ENCODE peak calls at places on chromosomes 7 and 10, in four cellular contexts. M is A549, B is GM12878, O is K562. J is an unnamed sample.

GRCh38 chr7:100516135-100516812 is 22.7 kb upstream of the AGFG2 start:
- DNase-seq in M (peak), B (peak), O (peak), J (peak)

GRCh38 chr10:88256013-88256680 is 327.0 kb downstream of the RNLS start:
- DNase-seq in M (no peak), B (no peak), O (no peak), J (no peak)

GRCh38 chr7:105837765-105838241 is 38.6 kb downstream of the ATXN7L1 start:
- DNase-seq in M (no peak), B (no peak), O (no peak), J (no peak)

GRCh38 chr10:76546411-76546810 is 1091.2 kb downstream of the KCNMA1 start:
- DNase-seq in M (no peak), B (no peak), O (no peak), J (no peak)

GRCh38 chr7:106813705-106814305 is 51.3 kb upstream of the PIK3CG start:
- DNase-seq in M (no peak), B (no peak), O (no peak), J (no peak)

GRCh38 chr10:605632-606325 is 83.7 kb downstream of the DIP2C start:
- DNase-seq in M (no peak), B (no peak), O (no peak), J (no peak)

GRCh38 chr10:34254596-34254995 is 560.5 kb downstream of the PARD3 start:
- DNase-seq in M (peak), B (peak), O (no peak), J (peak)

GRCh38 chr10:74058071-74058470 is 60.2 kb downstream of the VCL start:
- DNase-seq in M (no peak), B (no peak), O (no peak), J (no peak)

GRCh38 chr7:4006687-4007086 is 675.4 kb upstream of the FOXK1 start:
- DNase-seq in M (no peak), B (no peak), O (no peak), J (peak)

GRCh38 chr10:36141786-36142560 is 499.9 kb upstream of the FZD8 start:
- DNase-seq in M (no peak), B (no peak), O (no peak), J (no peak)

GRCh38 chr10:74738052-74738451 is 88.3 kb upstream of the KAT6B start:
- DNase-seq in M (no peak), B (peak), O (no peak), J (no peak)

GRCh38 chr10:114719311-114719710 is 61.2 kb upstream of the ABLIM1 start:
- DNase-seq in M (peak), B (no peak), O (no peak), J (peak)

GRCh38 chr10:124244256-124244877 is 151.0 kb upstream of the CHST15 start:
- DNase-seq in M (no peak), B (no peak), O (no peak), J (no peak)

GRCh38 chr10:49744091-49744685 is 17.9 kb downstream of the OGDHL start:
- DNase-seq in M (no peak), B (no peak), O (no peak), J (no peak)

GRCh38 chr7:55250313-55250712 is 114.8 kb upstream of the LANCL2 start:
- DNase-seq in M (peak), B (no peak), O (peak), J (peak)

GRCh38 chr10:131819241-131820072 is 81.4 kb upstream of the PPP2R2D start:
- DNase-seq in M (no peak), B (no peak), O (no peak), J (no peak)

GRCh38 chr7:92763636-92764423 is 72.5 kb downstream of the CDK6 start:
- DNase-seq in M (peak), B (no peak), O (peak), J (peak)

GRCh38 chr10:78925800-78926319 is 142.9 kb upstream of the ZMIZ1 start:
- DNase-seq in M (peak), B (no peak), O (peak), J (no peak)

GRCh38 chr10:69861251-69862240 is 59.8 kb downstream of the COL13A1 start:
- DNase-seq in M (peak), B (no peak), O (no peak), J (peak)

GRCh38 chr10:103859161-103860141 is 4.1 kb upstream of the SH3PXD2A start:
- DNase-seq in M (peak), B (peak), O (peak), J (peak)

GRCh38 chr10:35561670-35562069 is 43.5 kb upstream of the GJD4 start:
- DNase-seq in M (no peak), B (no peak), O (no peak), J (no peak)

GRCh38 chr10:6068006-6068405 is 5.8 kb upstream of the IL2RA start:
- DNase-seq in M (no peak), B (no peak), O (no peak), J (no peak)

GRCh38 chr7:4268040-4268965 is 413.8 kb upstream of the FOXK1 start:
- DNase-seq in M (no peak), B (no peak), O (no peak), J (no peak)

GRCh38 chr10:80197972-80198591 is 7.3 kb downstream of the ANXA11 start:
- DNase-seq in M (no peak), B (no peak), O (no peak), J (no peak)

GRCh38 chr10:87930929-87931835 is 67.8 kb downstream of the PTEN start:
- DNase-seq in M (no peak), B (peak), O (no peak), J (no peak)

GRCh38 chr7:45028920-45029344 is 28.9 kb downstream of the CCM2 start:
- DNase-seq in M (no peak), B (no peak), O (no peak), J (no peak)

GRCh38 chr10:15211464-15211979 is 43.0 kb upstream of the NMT2 start:
- DNase-seq in M (no peak), B (no peak), O (no peak), J (no peak)

GRCh38 chr10:23479798-23480473 is 41.1 kb downstream of the OTUD1 start:
- DNase-seq in M (no peak), B (no peak), O (no peak), J (no peak)

DNA sequence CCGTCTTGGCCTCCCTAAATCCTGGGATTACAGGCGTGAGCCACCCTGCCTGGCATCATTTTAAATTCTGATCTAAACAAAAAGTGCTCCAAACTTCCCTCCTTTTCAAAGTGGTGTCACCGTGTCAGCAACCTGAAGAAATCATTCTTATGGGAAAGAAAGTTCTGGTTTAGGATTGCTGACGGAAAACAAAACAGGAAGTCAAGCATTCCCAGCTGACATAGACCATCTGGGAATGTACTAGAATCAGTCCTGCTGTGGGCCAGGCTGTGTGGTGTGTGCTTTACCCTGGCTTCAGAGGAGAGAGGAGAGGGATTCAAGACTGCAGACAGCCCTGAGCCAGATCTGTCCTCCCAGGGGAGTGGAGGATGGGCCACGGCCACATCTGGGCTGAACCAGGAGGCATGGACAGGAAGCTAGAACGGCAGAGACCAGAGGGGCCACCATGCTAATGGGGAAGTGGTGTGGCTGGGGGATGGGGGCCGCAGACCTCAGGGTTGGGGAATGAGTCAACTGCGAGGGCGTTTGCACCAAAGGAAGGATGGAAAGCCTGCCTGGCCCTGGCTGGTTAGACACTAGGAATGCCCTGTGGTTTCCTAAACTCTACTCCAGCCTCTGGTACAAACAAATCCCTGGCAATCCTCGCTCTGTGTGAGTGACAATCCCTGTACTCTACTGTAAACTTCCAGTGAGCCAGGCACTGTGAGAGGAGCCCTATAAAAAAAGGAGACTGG is 16.7 kb upstream of the CLIP2 start:
- DNase-seq in M (peak), B (peak), O (peak), J (no peak)
- TF ChIP-seq CHD4 in M (no peak), B (peak), O (no peak), J (no peak)

DNA sequence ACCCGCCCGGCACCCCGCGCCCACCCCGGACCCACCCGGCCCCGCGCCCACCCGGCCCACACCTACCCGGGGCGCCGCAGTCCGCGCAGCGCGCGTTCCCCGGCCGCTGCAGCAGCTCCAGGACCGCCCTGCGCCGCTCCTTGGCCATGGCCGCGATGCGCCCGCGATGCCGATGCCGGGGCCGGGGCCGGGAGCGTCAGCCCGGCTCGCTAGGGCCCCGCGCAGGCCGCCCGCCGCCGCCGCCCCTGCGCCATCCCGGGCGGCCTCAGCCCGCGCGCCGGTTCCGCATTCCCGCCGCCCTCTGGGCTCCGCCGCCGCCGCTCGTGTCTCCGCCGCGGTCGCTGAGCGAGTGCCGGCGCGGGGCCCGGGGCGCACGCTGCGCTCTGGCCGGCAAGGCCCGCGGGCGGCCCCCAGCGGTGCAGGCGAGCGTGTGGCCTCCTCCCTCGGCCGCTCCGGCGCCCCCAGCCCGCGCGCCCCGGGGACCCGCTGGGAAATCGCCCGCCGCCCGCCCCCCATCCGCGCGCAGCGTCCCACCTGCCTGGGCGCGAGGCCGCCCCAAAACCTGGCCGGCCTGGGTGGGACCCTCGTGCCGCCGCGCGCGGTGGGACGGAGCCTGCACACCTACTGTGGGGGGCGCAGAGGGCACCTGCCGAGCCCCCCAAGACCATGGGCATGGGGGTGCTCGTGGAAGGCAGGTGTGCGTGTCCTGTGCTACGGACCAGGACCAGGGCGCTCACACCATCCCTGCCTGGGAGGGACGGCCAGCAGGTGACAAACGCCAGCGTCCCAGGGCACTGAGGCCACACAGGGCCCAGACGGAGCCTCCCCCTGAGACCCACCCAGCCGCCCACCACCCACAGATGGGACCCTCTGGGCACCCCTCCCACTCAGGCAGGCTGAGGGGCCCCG is at the start of gene ADAP1:
- DNase-seq in M (peak), B (no peak), O (peak), J (no peak)
- TF ChIP-seq CHD4 in M (no peak), B (no peak), O (no peak), J (no peak)

GRCh38 chr7:29764227-29764626 is 42.1 kb upstream of the WIPF3 start:
- DNase-seq in M (no peak), B (no peak), O (no peak), J (no peak)
- TF ChIP-seq CHD4 in M (no peak), B (no peak), O (no peak), J (no peak)

DNA sequence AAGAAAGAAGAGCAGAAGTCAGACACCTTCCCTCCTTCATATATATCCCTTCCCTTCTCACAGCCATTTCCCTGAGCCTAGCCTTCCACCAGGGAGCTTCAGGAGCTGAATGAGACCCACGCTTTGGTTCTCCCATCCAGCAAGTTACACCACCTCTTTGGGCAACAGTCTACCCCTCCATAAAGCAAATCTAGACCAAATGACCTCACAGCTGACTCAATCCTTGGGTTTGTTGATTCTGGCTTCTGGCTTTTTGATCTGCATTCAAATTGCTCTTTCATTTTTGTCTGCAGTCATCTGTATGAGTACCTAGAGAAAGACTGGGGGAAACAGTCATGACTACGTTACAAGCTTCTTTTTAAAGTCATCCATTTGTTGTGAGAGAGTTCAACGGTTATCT is 86.4 kb downstream of the RAB11FIP2 start:
- DNase-seq in M (no peak), B (no peak), O (no peak), J (peak)
- TF ChIP-seq CHD4 in M (no peak), B (no peak), O (no peak), J (no peak)

GRCh38 chr7:93920496-93921189 is 892 bp upstream of the GNG11 start:
- DNase-seq in M (peak), B (no peak), O (no peak), J (no peak)

GRCh38 chr7:93923946-93924345 is 2.4 kb downstream of the GNG11 start:
- DNase-seq in M (no peak), B (no peak), O (no peak), J (no peak)

GRCh38 chr7:93921190-93921585 is 347 bp upstream of the GNG11 start:
- DNase-seq in M (peak), B (no peak), O (no peak), J (no peak)

GRCh38 chr7:93923291-93923690 is 1.8 kb downstream of the GNG11 start:
- DNase-seq in M (peak), B (no peak), O (no peak), J (no peak)

DNA sequence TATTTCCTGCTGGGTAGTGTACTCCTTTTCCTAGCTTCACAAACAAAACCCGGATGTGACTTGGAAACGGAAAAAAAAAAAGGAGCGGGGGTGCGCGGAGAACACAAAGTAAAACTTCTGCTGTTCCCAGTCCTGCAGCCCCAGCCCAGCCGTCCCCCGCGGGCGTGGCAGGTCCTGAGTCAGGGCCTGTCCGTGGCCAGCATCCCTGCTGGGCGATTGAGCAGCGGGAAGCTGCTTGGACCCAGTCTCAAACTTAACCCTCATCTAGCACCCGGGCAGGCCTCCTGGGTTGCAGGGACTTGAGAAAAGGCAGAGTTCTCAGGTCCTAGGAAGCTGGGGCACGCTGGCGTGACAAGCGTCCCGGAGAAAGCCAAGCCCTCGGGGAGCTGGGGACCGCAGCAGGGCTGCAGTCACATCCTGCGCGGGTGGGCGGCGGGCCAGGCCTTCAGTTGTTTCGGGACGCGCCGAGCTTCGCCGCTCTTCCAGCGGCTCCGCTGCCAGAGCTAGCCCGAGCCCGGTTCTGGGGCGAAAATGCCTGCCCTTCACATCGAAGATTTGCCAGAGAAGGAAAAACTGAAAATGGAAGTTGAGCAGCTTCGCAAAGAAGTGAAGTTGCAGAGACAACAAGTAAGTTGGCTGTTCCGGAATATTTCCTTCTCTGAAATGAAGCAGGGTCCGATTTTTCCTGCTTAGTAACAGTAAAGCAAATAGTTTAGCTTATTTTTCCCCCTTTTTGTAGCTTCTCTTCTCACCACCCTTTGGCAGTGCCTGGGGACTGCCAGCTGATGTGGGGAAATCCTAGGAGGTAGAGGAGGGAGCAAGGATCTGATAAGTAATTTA is at the start of gene GNG11:
- DNase-seq in M (peak), B (no peak), O (no peak), J (no peak)
- TF ChIP-seq CHD4 in M (no peak), B (no peak), O (no peak), J (no peak)

DNA sequence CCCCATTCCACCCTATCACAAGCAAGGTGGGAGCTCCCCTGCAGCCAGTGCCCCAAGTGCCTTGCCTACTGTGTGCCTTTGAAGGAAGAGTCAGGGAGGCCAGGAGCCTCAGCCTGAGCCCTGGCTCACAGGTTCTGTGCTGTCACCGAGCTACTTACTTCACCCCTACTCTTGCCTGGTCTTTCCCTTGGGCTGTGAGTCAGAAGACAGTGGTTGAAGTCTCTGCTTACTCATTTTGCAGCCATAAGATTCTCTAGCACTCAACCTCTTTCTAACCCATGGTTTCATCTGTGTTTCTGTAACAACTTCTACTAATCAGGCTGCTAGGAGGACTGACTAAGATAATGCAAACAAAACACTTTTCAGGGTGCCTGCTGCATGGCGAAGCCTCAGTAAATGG is 114.5 kb downstream of the PLCE1 start:
- DNase-seq in M (peak), B (no peak), O (no peak), J (no peak)
- TF ChIP-seq CHD4 in M (no peak), B (no peak), O (no peak), J (no peak)

GRCh38 chr10:110748970-110749369 is 104.8 kb downstream of the RBM20 start:
- DNase-seq in M (no peak), B (no peak), O (no peak), J (no peak)
- TF ChIP-seq CHD4 in M (no peak), B (no peak), O (no peak), J (no peak)